ENCODE peak calls at places on chromosomes 2 and 18, in seven cellular contexts. R, K, N, T, F, X and A are unnamed samples.

GRCh38 chr2:45483997-45484396 is 127.1 kb downstream of the SRBD1 start:
- DNase-seq in R (no peak), K (no peak), N (peak), T (no peak), F (no peak), X (no peak), A (no peak)

GRCh38 chr2:4175343-4175742 is 472.0 kb downstream of the DCDC2C start:
- DNase-seq in R (no peak), K (no peak), N (no peak), T (no peak), F (peak), X (no peak), A (no peak)

GRCh38 chr2:1749750-1750149 is 5.4 kb upstream of the PXDN start:
- DNase-seq in R (no peak), K (no peak), N (no peak), T (no peak), F (no peak), X (no peak), A (no peak)

GRCh38 chr2:28604284-28604843 is 108.5 kb downstream of the PLB1 start:
- DNase-seq in R (no peak), K (no peak), N (no peak), T (no peak), F (no peak), X (no peak), A (no peak)

GRCh38 chr2:36489296-36489695 is 108.7 kb downstream of the FEZ2 start:
- DNase-seq in R (no peak), K (no peak), N (no peak), T (no peak), F (no peak), X (no peak), A (peak)

GRCh38 chr2:3600256-3600855 is 5.4 kb downstream of the COLEC11 start:
- DNase-seq in R (no peak), K (no peak), N (no peak), T (no peak), F (no peak), X (no peak), A (no peak)

GRCh38 chr2:210938228-210938627 is 381.8 kb downstream of the CPS1 start:
- DNase-seq in R (no peak), K (no peak), N (no peak), T (no peak), F (no peak), X (no peak), A (no peak)

GRCh38 chr2:231597014-231597611 is 4.4 kb downstream of the TEX44 start:
- DNase-seq in R (peak), K (no peak), N (no peak), T (peak), F (no peak), X (no peak), A (no peak)

GRCh38 chr2:217632036-217632435 is 370.8 kb downstream of the TNS1 start:
- DNase-seq in R (no peak), K (no peak), N (no peak), T (no peak), F (no peak), X (no peak), A (no peak)

GRCh38 chr18:35050004-35050623 is 8.9 kb downstream of the MAPRE2 start:
- DNase-seq in R (no peak), K (no peak), N (no peak), T (no peak), F (no peak), X (no peak), A (no peak)

GRCh38 chr2:82259551-82259950 is 1955.0 kb upstream of the LRRTM1 start:
- DNase-seq in R (no peak), K (no peak), N (no peak), T (no peak), F (no peak), X (no peak), A (no peak)

GRCh38 chr18:58078889-58079573 is 35.0 kb downstream of the NEDD4L start:
- DNase-seq in R (no peak), K (no peak), N (no peak), T (no peak), F (no peak), X (no peak), A (no peak)

GRCh38 chr2:40103590-40103989 is 324.5 kb upstream of the THUMPD2 start:
- DNase-seq in R (no peak), K (peak), N (no peak), T (no peak), F (no peak), X (no peak), A (no peak)

GRCh38 chr2:15734871-15735737 is 143.4 kb downstream of the DDX1 start:
- DNase-seq in R (no peak), K (no peak), N (no peak), T (no peak), F (no peak), X (no peak), A (no peak)

GRCh38 chr2:33215983-33216382 is 260.5 kb upstream of the RASGRP3 start:
- DNase-seq in R (no peak), K (no peak), N (no peak), T (no peak), F (no peak), X (no peak), A (no peak)

GRCh38 chr2:59967691-59968090 is 585.8 kb downstream of the BCL11A start:
- DNase-seq in R (no peak), K (no peak), N (no peak), T (no peak), F (no peak), X (no peak), A (no peak)

GRCh38 chr18:62027914-62028520 is 135.2 kb upstream of the RNF152 start:
- DNase-seq in R (no peak), K (no peak), N (no peak), T (no peak), F (no peak), X (no peak), A (no peak)

GRCh38 chr2:223587301-223587700 is 14.9 kb downstream of the SCG2 start:
- DNase-seq in R (no peak), K (no peak), N (no peak), T (no peak), F (no peak), X (no peak), A (no peak)

GRCh38 chr2:157932480-157933205 is 56.5 kb upstream of the ACVR1 start:
- DNase-seq in R (no peak), K (no peak), N (no peak), T (no peak), F (no peak), X (no peak), A (no peak)

GRCh38 chr2:159855153-159856140 is 57.4 kb upstream of the CD302 start:
- DNase-seq in R (no peak), K (no peak), N (no peak), T (no peak), F (no peak), X (no peak), A (no peak)

GRCh38 chr18:79221136-79221535 is 151.9 kb downstream of the ATP9B start:
- DNase-seq in R (no peak), K (no peak), N (peak), T (no peak), F (no peak), X (no peak), A (no peak)

GRCh38 chr2:199273043-199273647 is 184.6 kb downstream of the SATB2 start:
- DNase-seq in R (no peak), K (no peak), N (no peak), T (no peak), F (no peak), X (peak), A (peak)

GRCh38 chr2:65576861-65577601 is 144.6 kb upstream of the SPRED2 start:
- DNase-seq in R (no peak), K (peak), N (no peak), T (no peak), F (no peak), X (peak), A (peak)

GRCh38 chr2:166088634-166089033 is 39.2 kb downstream of the SCN1A start:
- DNase-seq in R (no peak), K (no peak), N (no peak), T (no peak), F (no peak), X (no peak), A (no peak)

GRCh38 chr2:71842744-71843143 is 304.9 kb downstream of the CYP26B1 start:
- DNase-seq in R (no peak), K (no peak), N (no peak), T (no peak), F (no peak), X (no peak), A (no peak)

GRCh38 chr2:144776766-144777165 is 256.8 kb upstream of the ZEB2 start:
- DNase-seq in R (no peak), K (no peak), N (no peak), T (no peak), F (no peak), X (no peak), A (no peak)

GRCh38 chr18:41828137-41828536 is 126.9 kb upstream of the PIK3C3 start:
- DNase-seq in R (no peak), K (no peak), N (no peak), T (no peak), F (no peak), X (no peak), A (no peak)

GRCh38 chr2:197158138-197158537 is 152.4 kb downstream of the ANKRD44 start:
- DNase-seq in R (no peak), K (no peak), N (no peak), T (no peak), F (no peak), X (no peak), A (no peak)

GRCh38 chr2:112185131-112185530 is 46.9 kb downstream of the FBLN7 start:
- DNase-seq in R (no peak), K (no peak), N (no peak), T (no peak), F (no peak), X (no peak), A (no peak)

GRCh38 chr2:112184121-112184520 is 45.9 kb downstream of the FBLN7 start:
- DNase-seq in R (no peak), K (no peak), N (no peak), T (no peak), F (no peak), X (no peak), A (no peak)

GRCh38 chr2:112183327-112184025 is 45.3 kb downstream of the FBLN7 start:
- DNase-seq in R (no peak), K (no peak), N (no peak), T (no peak), F (no peak), X (no peak), A (no peak)

GRCh38 chr2:112182581-112183034 is 44.4 kb downstream of the FBLN7 start:
- DNase-seq in R (no peak), K (no peak), N (no peak), T (no peak), F (no peak), X (no peak), A (no peak)

DNA sequence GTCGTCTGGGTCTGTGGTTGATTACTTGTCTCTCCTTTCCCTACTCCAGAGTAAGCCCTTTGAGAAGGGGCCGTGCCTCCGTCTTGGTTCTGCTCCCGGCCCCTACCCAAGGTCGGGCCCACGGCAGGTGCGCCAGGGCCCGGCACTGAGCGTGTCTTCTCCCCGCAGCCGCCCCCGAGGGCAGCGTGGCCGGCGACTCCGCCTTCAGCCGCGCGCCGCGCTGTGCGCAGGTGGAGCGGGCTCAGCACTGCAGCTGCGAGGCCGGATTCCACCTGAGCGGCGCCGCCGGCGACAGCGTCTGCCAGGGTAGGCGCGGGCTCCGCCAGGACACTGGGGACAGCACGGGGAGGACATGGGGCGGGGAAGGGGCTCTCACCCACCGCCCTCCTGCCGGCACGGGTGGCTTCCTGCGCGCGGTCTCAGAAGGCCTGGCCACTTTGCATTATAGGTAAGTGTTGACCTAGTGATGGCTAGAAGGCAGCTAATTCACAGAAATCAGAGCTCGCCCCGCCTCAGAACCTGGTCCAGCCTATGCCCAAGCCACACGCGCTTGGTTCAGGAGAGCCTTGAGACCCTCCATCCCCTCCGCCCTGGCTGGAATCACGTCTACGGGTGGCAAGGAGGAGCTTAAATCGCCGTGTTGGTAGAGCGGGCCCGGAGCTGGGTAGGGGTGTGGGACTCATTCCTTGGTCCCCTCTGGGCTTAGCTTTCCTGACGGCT is 43.5 kb downstream of the FBLN7 start:
- DNase-seq in R (no peak), K (no peak), N (no peak), T (no peak), F (no peak), X (no peak), A (no peak)
- H3K4me3 ChIP-seq in R (no peak), K (no peak), N (no peak), T (no peak), F (no peak), X (no peak), A (no peak)

DNA sequence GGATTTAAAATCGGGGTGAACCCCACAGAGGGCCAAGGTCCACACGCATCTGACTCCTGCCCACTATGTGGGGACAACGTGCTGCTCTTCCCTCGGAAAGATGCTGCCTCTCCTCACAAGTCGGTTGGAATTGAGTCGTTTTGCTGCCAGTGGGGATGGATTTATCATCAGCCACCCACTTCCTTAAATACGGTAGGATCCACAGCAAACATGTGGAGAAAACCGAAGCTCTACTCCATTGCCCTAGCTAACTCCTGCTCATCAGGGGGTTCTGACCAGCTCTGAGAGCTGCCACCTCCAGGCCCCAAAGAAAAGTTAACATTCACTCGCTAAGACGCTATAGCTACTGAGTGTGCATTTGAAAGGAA is 80.9 kb downstream of the CHRNA1 start:
- DNase-seq in R (peak), K (no peak), N (peak), T (no peak), F (no peak), X (no peak), A (no peak)
- TF ChIP-seq CTCF in R (peak), K (peak), N (peak), T (no peak), F (no peak), X (peak), A (peak)

DNA sequence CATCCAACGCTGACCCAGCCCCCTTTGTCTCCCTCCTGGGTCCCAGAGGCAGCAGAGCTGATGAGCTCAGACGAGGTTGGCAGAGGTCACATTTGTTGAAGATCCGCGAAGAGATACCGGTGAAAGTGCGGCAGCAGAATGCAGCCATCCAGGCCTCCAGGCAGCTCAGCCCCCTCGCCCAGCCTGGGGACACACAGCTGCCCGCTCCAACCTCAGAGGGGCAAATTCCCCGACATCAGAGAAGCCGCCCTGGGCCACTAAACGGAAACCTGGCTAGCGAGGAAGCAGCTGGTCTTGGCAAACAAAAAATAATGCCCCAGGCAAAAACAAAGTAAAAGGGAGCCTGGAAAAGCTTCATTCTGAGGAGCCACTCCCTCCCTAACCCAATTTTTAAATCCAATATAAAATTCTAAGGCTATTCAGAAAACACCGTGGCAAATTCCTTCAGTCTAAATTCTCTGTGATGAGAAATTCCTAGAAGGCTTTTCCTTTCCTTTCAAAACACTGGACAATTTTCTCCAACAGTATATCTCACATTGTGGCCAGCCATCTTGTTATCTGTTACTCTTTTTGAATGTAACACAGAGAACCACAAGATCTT is 262.4 kb downstream of the SS18 start:
- DNase-seq in R (no peak), K (no peak), N (peak), T (no peak), F (no peak), X (peak), A (no peak)
- H3K4me3 ChIP-seq in R (no peak), K (no peak), N (peak), T (no peak), F (no peak), X (peak), A (no peak)

DNA sequence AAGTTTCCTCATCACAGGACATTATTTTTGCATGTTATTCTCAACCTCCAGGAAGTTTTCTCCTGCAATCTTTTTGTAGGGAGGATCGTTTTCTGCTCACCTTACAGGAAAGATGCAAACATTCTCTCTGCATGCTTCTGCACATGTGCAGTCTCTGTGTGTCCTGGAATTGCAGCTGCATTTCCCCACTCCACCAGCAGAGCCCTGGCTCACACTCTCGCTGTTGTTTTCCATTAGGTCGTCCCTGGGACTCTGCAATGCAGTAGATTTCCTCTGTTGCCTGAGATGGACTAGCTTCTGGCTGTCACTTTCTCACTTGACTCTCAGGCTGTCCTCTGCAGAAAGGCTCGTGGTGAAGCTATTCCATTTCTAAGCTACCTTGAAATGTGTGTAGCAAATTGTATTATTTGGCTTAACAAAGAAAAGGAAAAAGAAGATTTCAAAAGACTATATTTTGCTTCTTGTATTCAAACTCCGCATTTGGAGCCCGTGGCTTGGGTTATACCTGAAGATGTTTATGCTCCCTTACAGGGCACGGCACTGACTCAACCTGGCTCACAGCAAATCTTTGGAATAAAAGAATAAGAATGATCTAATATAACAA is 346.7 kb downstream of the RAD51AP2 start:
- DNase-seq in R (no peak), K (no peak), N (peak), T (no peak), F (no peak), X (peak), A (no peak)
- TF ChIP-seq CTCF in R (peak), K (peak), N (peak), T (peak), F (peak), X (peak), A (peak)

GRCh38 chr18:3931013-3931315 is 481.0 kb downstream of the TGIF1 start:
- DNase-seq in R (no peak), K (no peak), N (no peak), T (no peak), F (no peak), X (no peak), A (no peak)

GRCh38 chr18:3935316-3935715 is 485.3 kb downstream of the TGIF1 start:
- DNase-seq in R (no peak), K (no peak), N (no peak), T (no peak), F (no peak), X (no peak), A (no peak)

GRCh38 chr18:3930126-3931012 is 480.4 kb downstream of the TGIF1 start:
- DNase-seq in R (no peak), K (no peak), N (no peak), T (no peak), F (no peak), X (no peak), A (no peak)

GRCh38 chr18:3932285-3932684 is 482.3 kb downstream of the TGIF1 start:
- DNase-seq in R (no peak), K (no peak), N (no peak), T (no peak), F (no peak), X (no peak), A (no peak)

DNA sequence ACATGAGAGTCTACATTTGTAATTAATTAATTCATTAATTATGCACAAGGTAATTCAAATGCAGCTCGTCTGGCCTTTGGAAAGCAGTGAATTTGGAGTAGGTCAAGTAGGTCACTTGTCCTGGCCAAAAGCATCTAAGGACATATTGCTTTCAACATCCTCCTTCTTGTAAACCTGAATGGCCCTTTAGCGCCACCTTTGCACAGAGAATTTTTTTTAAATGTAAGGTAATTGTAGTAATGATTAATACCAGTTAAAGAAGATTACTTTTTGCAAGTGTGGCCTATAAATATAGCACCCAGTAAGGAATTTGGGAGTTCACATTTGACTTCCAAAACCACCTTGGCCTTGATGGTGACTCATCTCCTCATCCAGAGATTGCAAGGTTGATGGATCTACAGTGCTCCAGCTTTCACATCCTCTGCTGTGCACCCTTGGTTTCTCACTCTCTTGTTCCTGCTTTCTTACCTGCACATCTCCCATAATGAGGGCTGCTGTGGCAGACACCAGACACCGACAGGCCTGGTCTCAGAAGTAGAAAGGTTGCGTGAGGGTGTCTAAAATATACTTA is 481.7 kb downstream of the TGIF1 start:
- DNase-seq in R (no peak), K (no peak), N (no peak), T (no peak), F (no peak), X (no peak), A (no peak)
- H3K4me3 ChIP-seq in R (no peak), K (no peak), N (no peak), T (no peak), F (no peak), X (no peak), A (no peak)

GRCh38 chr2:179020156-179020750 is 29.7 kb downstream of the CCDC141 start:
- DNase-seq in R (no peak), K (no peak), N (peak), T (no peak), F (peak), X (no peak), A (no peak)
- TF ChIP-seq CTCF in R (no peak), K (peak), N (peak), T (peak), F (peak), X (peak), A (peak)

GRCh38 chr2:17539993-17540812 is at the start of gene VSNL1:
- DNase-seq in R (peak), K (peak), N (peak), T (peak), F (peak), X (no peak), A (no peak)
- H3K4me3 ChIP-seq in R (peak), K (peak), N (peak), T (peak), F (peak), X (peak), A (peak)